ENCODE peak calls at places on chromosome 17, in four cellular contexts. A is activated T-helper 1 cell treated with anti-CD3 and anti-CD28 coated beads, Interleukin-2, amount 50 U/mL, for 16 hours; E is astrocyte; X is LHCN-M2. T is an unnamed sample.

GRCh38 chr17:74892013-74892841 is 1.2 kb downstream of the FADS6 start:
- DNase-seq in A (no peak), E (no peak), X (no peak), T (no peak)

GRCh38 chr17:68613739-68614298 is 12.7 kb upstream of the FAM20A start:
- DNase-seq in A (no peak), E (no peak), X (peak), T (no peak)

GRCh38 chr17:73546770-73547345 is 97.4 kb downstream of the SDK2 start:
- DNase-seq in A (no peak), E (no peak), X (no peak), T (no peak)

GRCh38 chr17:56142781-56143180 is 10.5 kb upstream of the ANKFN1 start:
- DNase-seq in A (no peak), E (peak), X (no peak), T (no peak)

GRCh38 chr17:17303010-17303846 is at the start of gene NT5M:
- DNase-seq in A (peak), E (peak), X (peak), T (no peak)

GRCh38 chr17:14747576-14747940 is 446.7 kb downstream of the HS3ST3B1 start:
- DNase-seq in A (no peak), E (no peak), X (no peak), T (no peak)

GRCh38 chr17:48625502-48626201 is 506 bp downstream of the HOXB9 start:
- DNase-seq in A (no peak), E (no peak), X (peak), T (no peak)

GRCh38 chr17:3892095-3892998 is 506 bp downstream of the CAMKK1 start:
- DNase-seq in A (peak), E (peak), X (no peak), T (no peak)

GRCh38 chr17:41664172-41664457 is 24.6 kb upstream of the EIF1 start:
- DNase-seq in A (no peak), E (no peak), X (no peak), T (no peak)

GRCh38 chr17:37483311-37484039 is 6.2 kb upstream of the DUSP14 start:
- DNase-seq in A (no peak), E (peak), X (peak), T (no peak)

GRCh38 chr17:67528751-67529436 is 151.8 kb downstream of the PITPNC1 start:
- DNase-seq in A (no peak), E (peak), X (peak), T (peak)